ENCODE peak calls at places on chromosomes 12 and 14, in seven cellular contexts. One of them, this sample, is unnamed.

GRCh38 chr14:32201816-32202467 is at the start of gene RNU6-7:
- DNase-seq in GM13977: no peak
- DNase-seq in AG09309: no peak
- DNase-seq in fibroblast of the aortic adventitia: peak
- DNase-seq in nucleus accumbens: no peak
- DNase-seq in islet precursor cell: peak
- DNase-seq in NCI-H524: peak
- DNase-seq in this sample: no peak

GRCh38 chr14:42368234-42368633 is 761.6 kb downstream of the LRFN5 start:
- DNase-seq in GM13977: no peak
- DNase-seq in fibroblast of the aortic adventitia: no peak
- DNase-seq in islet precursor cell: no peak
- DNase-seq in AG09309: no peak
- DNase-seq in NCI-H524: no peak
- DNase-seq in nucleus accumbens: no peak
- DNase-seq in this sample: no peak

GRCh38 chr12:74899031-74899829 is 310.4 kb downstream of the KCNC2 start:
- DNase-seq in NCI-H524: no peak
- DNase-seq in AG09309: no peak
- DNase-seq in islet precursor cell: no peak
- DNase-seq in nucleus accumbens: no peak
- DNase-seq in GM13977: no peak
- DNase-seq in fibroblast of the aortic adventitia: peak
- DNase-seq in this sample: no peak

GRCh38 chr12:115010324-115010995 is 326.5 kb upstream of the TBX3 start:
- DNase-seq in fibroblast of the aortic adventitia: no peak
- DNase-seq in nucleus accumbens: no peak
- DNase-seq in GM13977: no peak
- DNase-seq in islet precursor cell: no peak
- DNase-seq in NCI-H524: no peak
- DNase-seq in AG09309: no peak
- DNase-seq in this sample: no peak

GRCh38 chr14:103563089-103563620 is 395 bp downstream of the COA8 start:
- DNase-seq in GM13977: no peak
- DNase-seq in fibroblast of the aortic adventitia: peak
- DNase-seq in AG09309: no peak
- DNase-seq in nucleus accumbens: peak
- DNase-seq in NCI-H524: no peak
- DNase-seq in islet precursor cell: no peak
- DNase-seq in this sample: no peak

GRCh38 chr14:61749867-61750266 is 12.4 kb upstream of the SNAPC1 start:
- DNase-seq in AG09309: no peak
- DNase-seq in nucleus accumbens: no peak
- DNase-seq in GM13977: no peak
- DNase-seq in NCI-H524: peak
- DNase-seq in islet precursor cell: no peak
- DNase-seq in fibroblast of the aortic adventitia: no peak
- DNase-seq in this sample: no peak

GRCh38 chr12:78470354-78471195 is 394.0 kb upstream of the SYT1 start:
- DNase-seq in AG09309: peak
- DNase-seq in GM13977: no peak
- DNase-seq in nucleus accumbens: no peak
- DNase-seq in fibroblast of the aortic adventitia: peak
- DNase-seq in islet precursor cell: peak
- DNase-seq in NCI-H524: peak
- DNase-seq in this sample: no peak

GRCh38 chr14:94171208-94171607 is 2.9 kb upstream of the PPP4R4 start:
- DNase-seq in AG09309: no peak
- DNase-seq in GM13977: no peak
- DNase-seq in islet precursor cell: no peak
- DNase-seq in fibroblast of the aortic adventitia: peak
- DNase-seq in NCI-H524: peak
- DNase-seq in nucleus accumbens: no peak
- DNase-seq in this sample: no peak

GRCh38 chr14:55731881-55732498 is 152.0 kb downstream of the KTN1 start:
- DNase-seq in fibroblast of the aortic adventitia: peak
- DNase-seq in AG09309: no peak
- DNase-seq in islet precursor cell: no peak
- DNase-seq in NCI-H524: peak
- DNase-seq in nucleus accumbens: no peak
- DNase-seq in GM13977: peak
- DNase-seq in this sample: no peak

GRCh38 chr14:49512147-49512551 is 74.0 kb downstream of the RPS29 start:
- DNase-seq in fibroblast of the aortic adventitia: peak
- DNase-seq in nucleus accumbens: no peak
- DNase-seq in AG09309: peak
- DNase-seq in NCI-H524: no peak
- DNase-seq in islet precursor cell: no peak
- DNase-seq in GM13977: no peak
- DNase-seq in this sample: peak

GRCh38 chr12:132395908-132396305 is 66.5 kb upstream of the GALNT9 start:
- DNase-seq in AG09309: no peak
- DNase-seq in NCI-H524: no peak
- DNase-seq in fibroblast of the aortic adventitia: no peak
- DNase-seq in nucleus accumbens: no peak
- DNase-seq in islet precursor cell: no peak
- DNase-seq in GM13977: no peak
- DNase-seq in this sample: no peak

GRCh38 chr14:68047910-68048309 is 228.3 kb downstream of the RAD51B start:
- DNase-seq in GM13977: no peak
- DNase-seq in nucleus accumbens: no peak
- DNase-seq in fibroblast of the aortic adventitia: peak
- DNase-seq in islet precursor cell: no peak
- DNase-seq in NCI-H524: no peak
- DNase-seq in AG09309: peak
- DNase-seq in this sample: peak

GRCh38 chr12:49635656-49636055 is 12.3 kb downstream of the PRPF40B start:
- DNase-seq in GM13977: no peak
- DNase-seq in NCI-H524: no peak
- DNase-seq in islet precursor cell: peak
- DNase-seq in AG09309: no peak
- DNase-seq in fibroblast of the aortic adventitia: no peak
- DNase-seq in nucleus accumbens: no peak
- DNase-seq in this sample: no peak

GRCh38 chr12:83537428-83538053 is 850.8 kb downstream of the TMTC2 start:
- DNase-seq in nucleus accumbens: no peak
- DNase-seq in AG09309: peak
- DNase-seq in GM13977: no peak
- DNase-seq in NCI-H524: no peak
- DNase-seq in islet precursor cell: no peak
- DNase-seq in fibroblast of the aortic adventitia: no peak
- DNase-seq in this sample: no peak

GRCh38 chr14:68239988-68240387 is 420.4 kb downstream of the RAD51B start:
- DNase-seq in fibroblast of the aortic adventitia: no peak
- DNase-seq in islet precursor cell: peak
- DNase-seq in GM13977: no peak
- DNase-seq in NCI-H524: no peak
- DNase-seq in nucleus accumbens: no peak
- DNase-seq in AG09309: no peak
- DNase-seq in this sample: no peak

GRCh38 chr12:69908208-69908607 is 83.2 kb downstream of the MYRFL start:
- DNase-seq in islet precursor cell: no peak
- DNase-seq in nucleus accumbens: no peak
- DNase-seq in fibroblast of the aortic adventitia: no peak
- DNase-seq in AG09309: no peak
- DNase-seq in GM13977: no peak
- DNase-seq in NCI-H524: no peak
- DNase-seq in this sample: no peak

This sample was measured in AG04450.